ENCODE peak calls at places on chromosomes 13 and 19, in eight cellular contexts. Z is gastrocnemius medialis; Q is HAP-1; K is WERI-Rb-1; B is pancreas; U is tibial nerve; P is CD4-positive, alpha-beta memory T cell; M is CD8-positive, alpha-beta memory T cell. O is an unnamed sample.

GRCh38 chr13:27712421-27712820 is 79.9 kb upstream of the GSX1 start:
- DNase-seq in K (peak; percentile 20), P (no peak), U (peak; percentile 25), Q (no peak), Z (peak; percentile 10), M (no peak), B (no peak), O (no peak)

GRCh38 chr19:49874503-49875157 is 2.5 kb downstream of the AKT1S1 start:
- DNase-seq in U (no peak), K (no peak), P (no peak), Z (no peak), Q (no peak), B (no peak), M (no peak), O (no peak)

GRCh38 chr13:66219493-66219892 is 1010.6 kb downstream of the PCDH9 start:
- DNase-seq in U (no peak), Q (no peak), K (no peak), Z (no peak), B (no peak), M (no peak), P (no peak), O (no peak)

GRCh38 chr19:51116736-51117135 is 8.0 kb upstream of the SIGLEC9 start:
- DNase-seq in P (peak; percentile 45), B (no peak), U (no peak), Z (no peak), Q (no peak), K (no peak), M (no peak), O (no peak)

GRCh38 chr19:36420961-36421748 is 2.7 kb upstream of the ZFP82 start:
- DNase-seq in M (no peak), U (no peak), B (peak; percentile 36), K (peak; percentile 53), Z (no peak), P (no peak), Q (no peak), O (no peak)

GRCh38 chr13:110915874-110916670 is 1.2 kb upstream of the ANKRD10 start:
- DNase-seq in K (no peak), P (no peak), M (no peak), B (no peak), U (no peak), Z (no peak), Q (no peak), O (no peak)

GRCh38 chr13:21395953-21396352 is 63.1 kb downstream of the ZDHHC20 start:
- DNase-seq in K (no peak), Q (no peak), U (no peak), M (no peak), B (no peak), Z (no peak), P (peak; percentile 39), O (no peak)

GRCh38 chr13:76610819-76611415 is 275.3 kb downstream of the KCTD12 start:
- DNase-seq in P (no peak), M (no peak), K (no peak), U (no peak), Z (no peak), B (no peak), Q (no peak), O (no peak)

GRCh38 chr13:112521073-112521685 is 66.8 kb downstream of the TUBGCP3 start:
- DNase-seq in Z (no peak), U (no peak), B (no peak), M (no peak), K (no peak), Q (no peak), P (no peak), O (no peak)

GRCh38 chr13:33937373-33938087 is 119.6 kb downstream of the RFC3 start:
- DNase-seq in K (no peak), Z (no peak), P (no peak), B (no peak), M (no peak), Q (no peak), U (no peak), O (no peak)

GRCh38 chr19:4713384-4713951 is 10.2 kb downstream of the DPP9 start:
- DNase-seq in B (peak; percentile 75), M (no peak), U (peak; percentile 70), Q (no peak), K (no peak), Z (peak; percentile 95), P (peak; percentile 25), O (no peak)

GRCh38 chr13:22757530-22758120 is 423.2 kb upstream of the SGCG start:
- DNase-seq in U (no peak), M (no peak), Z (no peak), K (no peak), B (no peak), Q (no peak), P (no peak), O (no peak)

GRCh38 chr19:39154626-39155100 is 29.1 kb downstream of the PAK4 start:
- DNase-seq in P (no peak), U (no peak), Z (no peak), Q (no peak), K (peak; percentile 34), M (no peak), B (peak; percentile 94), O (no peak)

GRCh38 chr19:4504297-4504701 is 14.0 kb downstream of the PLIN4 start:
- DNase-seq in U (no peak), K (no peak), M (no peak), B (no peak), P (no peak), Q (no peak), Z (no peak), O (no peak)

GRCh38 chr19:8515317-8515716 is 1.4 kb upstream of the ZNF414 start:
- DNase-seq in Q (no peak), Z (no peak), U (no peak), K (no peak), B (no peak), P (peak; percentile 90), M (peak; percentile 75), O (no peak)

GRCh38 chr19:10861118-10861651 is 10.2 kb upstream of the CARM1 start:
- DNase-seq in M (no peak), P (no peak), U (no peak), Q (peak; percentile 26), K (peak; percentile 61), Z (no peak), B (no peak), O (no peak)

GRCh38 chr13:73421310-73421912 is 362.6 kb downstream of the KLF5 start:
- DNase-seq in U (no peak), P (no peak), Z (peak; percentile 23), M (no peak), B (no peak), Q (no peak), K (no peak), O (no peak)

GRCh38 chr19:1087813-1088418 is 7.3 kb downstream of the POLR2E start:
- DNase-seq in P (peak; percentile 78), Q (no peak), B (peak; percentile 66), Z (peak; percentile 50), U (peak; percentile 72), M (peak; percentile 71), K (no peak), O (no peak)

GRCh38 chr13:103965506-103966243 is 899.5 kb upstream of the SLC10A2 start:
- DNase-seq in B (no peak), P (no peak), Z (peak; percentile 15), K (peak; percentile 66), U (no peak), M (no peak), Q (no peak), O (no peak)

GRCh38 chr13:78147905-78148304 is 229.3 kb upstream of the EDNRB start:
- DNase-seq in U (no peak), Q (no peak), P (no peak), M (no peak), B (no peak), K (no peak), Z (no peak), O (no peak)

GRCh38 chr19:51688665-51689571 is 4.2 kb upstream of the SPACA6 start:
- DNase-seq in U (peak; percentile 90), Z (peak; percentile 72), P (peak; percentile 51), Q (peak; percentile 89), B (peak; percentile 91), K (peak; percentile 81), M (no peak), O (peak; percentile 57)

GRCh38 chr19:39237200-39238184 is 7.3 kb downstream of the IFNL3 start:
- DNase-seq in P (peak; percentile 58), U (no peak), Z (no peak), M (peak; percentile 63), B (peak; percentile 97), Q (peak; percentile 5), K (peak; percentile 20), O (no peak)

GRCh38 chr13:113722921-113723320 is 36.1 kb upstream of the TMEM255B start:
- DNase-seq in M (peak; percentile 42), K (no peak), B (peak; percentile 59), P (no peak), Q (no peak), U (no peak), Z (no peak), O (no peak)

GRCh38 chr19:29681422-29682235 is 16.4 kb downstream of the PLEKHF1 start:
- DNase-seq in Z (no peak), Q (no peak), B (no peak), M (no peak), P (no peak), U (peak; percentile 33), K (no peak), O (no peak)

GRCh38 chr13:27857271-27857670 is 62.5 kb upstream of the PDX1 start:
- DNase-seq in U (no peak), Q (no peak), K (no peak), B (no peak), M (no peak), Z (no peak), P (no peak), O (no peak)

GRCh38 chr19:52535831-52536800 is 8.6 kb downstream of the ZNF808 start:
- DNase-seq in U (peak; percentile 79), B (peak; percentile 75), K (peak; percentile 93), Q (no peak), Z (peak; percentile 68), M (peak; percentile 92), P (peak; percentile 93), O (no peak)

GRCh38 chr13:48942131-48942530 is 33.6 kb upstream of the FNDC3A start:
- DNase-seq in Q (no peak), B (no peak), M (no peak), U (no peak), Z (no peak), K (no peak), P (no peak), O (no peak)

GRCh38 chr19:18788782-18789421 is 2.2 kb downstream of the COMP start:
- DNase-seq in Z (no peak), P (no peak), M (no peak), U (no peak), K (no peak), B (peak; percentile 62), Q (no peak), O (no peak)
- H3K27me3 ChIP-seq in Z (peaks cover 79% of the 10 kb centered on the region), P (peaks cover 29% of the 10 kb centered on the region), M (peaks cover 28% of the 10 kb centered on the region), U (peaks cover 3% of the 10 kb centered on the region), K (peaks cover 49% of the 10 kb centered on the region), B (peaks cover 9% of the 10 kb centered on the region), Q (peaks cover 17% of the 10 kb centered on the region), O (peaks cover 82% of the 10 kb centered on the region)

GRCh38 chr19:58203814-58204475 is 21.1 kb downstream of the ZNF274 start:
- DNase-seq in B (peak; percentile 42), M (no peak), Q (no peak), K (no peak), P (no peak), Z (no peak), U (no peak), O (peak; percentile 66)
- H3K4me3 ChIP-seq in B (no peak overlapping the region), M (no peak overlapping the region), Q (no peak overlapping the region), K (no peak overlapping the region), P (no peak overlapping the region), Z (no peak overlapping the region), U (no peak overlapping the region), O (peak overlapping the region; percentile 78)

GRCh38 chr19:45597425-45598111 is 4.4 kb downstream of the GPR4 start:
- DNase-seq in M (no peak), B (no peak), P (no peak), Q (no peak), K (no peak), U (no peak), Z (no peak), O (no peak)
- H3K27me3 ChIP-seq in M (peaks cover 66% of the 10 kb centered on the region), B (peaks cover 4% of the 10 kb centered on the region), P (peaks cover 51% of the 10 kb centered on the region), Q (peaks cover 59% of the 10 kb centered on the region), K (peaks cover 47% of the 10 kb centered on the region), U (no peaks in the 10 kb centered on the region), Z (peaks cover 59% of the 10 kb centered on the region), O (peaks cover 32% of the 10 kb centered on the region)

GRCh38 chr13:64410654-64411053 is 2819.5 kb downstream of the PCDH9 start:
- DNase-seq in K (no peak), B (peak; percentile 33), P (no peak), M (no peak), U (no peak), Q (no peak), Z (no peak), O (no peak)
- H3K4me3 ChIP-seq in K (no peak overlapping the region), B (no peak overlapping the region), P (no peak overlapping the region), M (no peak overlapping the region), U (no peak overlapping the region), Q (no peak overlapping the region), Z (no peak overlapping the region), O (no peak overlapping the region)